ENCODE peak calls at places on chromosomes 2 and 18, in eight cellular contexts. J is GM20000; G is NCI-H2081; F is head of caudate nucleus; O is CD4-positive, alpha-beta T cell; K is upper lobe of left lung; X is NCI-H1092 treated with DMSO at 0.1 percent for 48 hours; H is amniotic stem cell. U is an unnamed sample.

GRCh38 chr2:240461471-240462072 is 26.1 kb downstream of the GPC1 start:
- DNase-seq in O (peak; percentile 3), K (no peak), H (no peak), X (no peak), J (no peak), G (no peak), F (no peak), U (no peak)

GRCh38 chr2:10286216-10287037 is 16.3 kb upstream of the HPCAL1 start:
- DNase-seq in J (no peak), O (no peak), K (peak; percentile 80), G (peak; percentile 84), X (peak; percentile 25), H (no peak), F (no peak), U (peak; percentile 50)

GRCh38 chr18:71398530-71398929 is 1109.7 kb downstream of the SOCS6 start:
- DNase-seq in F (peak; percentile 64), G (peak; percentile 62), X (peak; percentile 82), J (no peak), O (no peak), H (no peak), K (no peak), U (no peak)

GRCh38 chr2:142190805-142191204 is 60.0 kb upstream of the LRP1B start:
- DNase-seq in H (no peak), X (no peak), J (no peak), F (no peak), O (no peak), K (no peak), G (no peak), U (peak; percentile 41)

GRCh38 chr2:132515010-132515409 is 98.4 kb downstream of the GPR39 start:
- DNase-seq in H (no peak), G (no peak), K (no peak), X (no peak), O (no peak), F (no peak), J (no peak), U (no peak)

GRCh38 chr2:231821908-231822307 is 35.7 kb downstream of the COPS7B start:
- DNase-seq in K (no peak), H (no peak), F (no peak), G (no peak), X (no peak), O (no peak), J (no peak), U (no peak)

GRCh38 chr18:75489493-75490190 is 62.1 kb upstream of the SMIM21 start:
- DNase-seq in O (no peak), K (no peak), X (no peak), G (no peak), H (peak; percentile 89), F (no peak), J (no peak), U (peak; percentile 95)

GRCh38 chr2:34419856-34420255 is 820.8 kb upstream of the FAM98A start:
- DNase-seq in J (no peak), H (no peak), K (no peak), X (no peak), G (no peak), F (no peak), O (no peak), U (no peak)

GRCh38 chr18:61892683-61893303 is at the start of gene RNF152:
- DNase-seq in J (peak; percentile 46), O (peak; percentile 24), K (no peak), H (peak; percentile 12), F (peak; percentile 55), X (peak; percentile 75), G (peak; percentile 5), U (no peak)